ENCODE peak calls at places on chromosome 3, in six cellular contexts. S is GM04504; A is CD8-positive, alpha-beta memory T cell; W is GM12865; O is mesendoderm; M is NCI-H1436. B is an unnamed sample.

GRCh38 chr3:24886511-24886910 is 391.9 kb upstream of the THRB start:
- DNase-seq in S (no peak), A (no peak), W (no peak), O (no peak), M (no peak), B (no peak)

GRCh38 chr3:14141144-14141543 is 16.3 kb downstream of the TMEM43 start:
- DNase-seq in S (no peak), A (no peak), W (no peak), O (no peak), M (no peak), B (no peak)

GRCh38 chr3:129918461-129918860 is 24.9 kb upstream of the TMCC1 start:
- DNase-seq in S (no peak), A (no peak), W (no peak), O (no peak), M (no peak), B (no peak)

GRCh38 chr3:52752045-52752660 is 18.6 kb downstream of the NEK4 start:
- DNase-seq in S (no peak), A (no peak), W (no peak), O (no peak), M (no peak), B (no peak)

GRCh38 chr3:107241217-107241616 is 136.0 kb upstream of the CCDC54 start:
- DNase-seq in S (peak; percentile 11), A (peak; percentile 5), W (peak; percentile 29), O (peak; percentile 62), M (no peak), B (no peak)

GRCh38 chr3:9902372-9903237 is at the start of gene IL17RE:
- DNase-seq in S (no peak), A (no peak), W (no peak), O (no peak), M (no peak), B (no peak)

GRCh38 chr3:52385157-52385556 is 59.7 kb downstream of the SEMA3G start:
- DNase-seq in S (peak; percentile 10), A (no peak), W (peak; percentile 77), O (peak; percentile 94), M (no peak), B (no peak)

GRCh38 chr3:193033381-193033780 is 115.7 kb upstream of the MB21D2 start:
- DNase-seq in S (no peak), A (no peak), W (no peak), O (no peak), M (no peak), B (no peak)

GRCh38 chr3:51799879-51800757 is 21.1 kb upstream of the IQCF6 start:
- DNase-seq in S (peak; percentile 59), A (peak; percentile 29), W (peak; percentile 56), O (peak; percentile 88), M (no peak), B (peak; percentile 50)

GRCh38 chr3:191566469-191566868 is 105.5 kb downstream of the PYDC2 start:
- DNase-seq in S (peak; percentile 7), A (no peak), W (no peak), O (no peak), M (no peak), B (no peak)

GRCh38 chr3:197456271-197457091 is 99.3 kb downstream of the BDH1 start:
- DNase-seq in S (peak; percentile 82), A (peak; percentile 26), W (peak; percentile 83), O (peak; percentile 92), M (no peak), B (peak; percentile 15)

GRCh38 chr3:183151716-183152385 is 10.7 kb downstream of the LAMP3 start:
- DNase-seq in S (no peak), A (no peak), W (peak; percentile 20), O (no peak), M (no peak), B (no peak)

GRCh38 chr3:58271901-58272501 is 34.0 kb upstream of the RPP14 start:
- DNase-seq in S (peak; percentile 70), A (no peak), W (no peak), O (no peak), M (no peak), B (no peak)

GRCh38 chr3:12393894-12394293 is 90.4 kb upstream of the TSEN2 start:
- DNase-seq in S (peak; percentile 86), A (no peak), W (no peak), O (no peak), M (no peak), B (no peak)

B was measured in effector memory CD8-positive, alpha-beta T cell.